ENCODE peak calls at places on chromosomes 16 and 17, in seven cellular contexts. K is brain microvascular endothelial cell, F is pancreas, S is fibroblast of pulmonary artery, I is astrocyte, V is fibroblast of the aortic adventitia, B is esophagus squamous epithelium. M is an unnamed sample.

GRCh38 chr16:69925311-69925710 is 25.8 kb upstream of the CLEC18A start:
- DNase-seq in K (no peak), F (no peak), S (no peak), I (no peak), V (no peak), B (no peak), M (no peak)

GRCh38 chr17:1229354-1229890 is 40.8 kb upstream of the BHLHA9 start:
- DNase-seq in K (peak), F (peak), S (no peak), I (no peak), V (no peak), B (no peak), M (no peak)

GRCh38 chr16:88810166-88810867 is 1.4 kb downstream of the APRT start:
- DNase-seq in K (no peak), F (peak), S (no peak), I (no peak), V (no peak), B (no peak), M (no peak)

GRCh38 chr16:59324462-59324861 is 590.3 kb upstream of the GOT2 start:
- DNase-seq in K (no peak), F (no peak), S (no peak), I (peak), V (no peak), B (no peak), M (no peak)

GRCh38 chr16:66457888-66458287 is 30.8 kb downstream of the BEAN1 start:
- DNase-seq in K (no peak), F (no peak), S (no peak), I (peak), V (no peak), B (no peak), M (no peak)

GRCh38 chr17:32995416-32995815 is 3.8 kb downstream of the SPACA3 start:
- DNase-seq in K (no peak), F (no peak), S (no peak), I (no peak), V (no peak), B (no peak), M (no peak)

GRCh38 chr17:40817103-40817682 is 5.2 kb downstream of the KRT10 start:
- DNase-seq in K (no peak), F (no peak), S (no peak), I (no peak), V (no peak), B (no peak), M (no peak)

GRCh38 chr17:21293846-21294240 is 9.3 kb downstream of the MAP2K3 start:
- DNase-seq in K (no peak), F (peak), S (no peak), I (no peak), V (no peak), B (no peak), M (no peak)

GRCh38 chr16:27779719-27780161 is 229.8 kb downstream of the KATNIP start:
- DNase-seq in K (peak), F (no peak), S (peak), I (peak), V (peak), B (no peak), M (no peak)

GRCh38 chr16:65414284-65414984 is 292.6 kb upstream of the CDH11 start:
- DNase-seq in K (peak), F (no peak), S (peak), I (peak), V (peak), B (no peak), M (no peak)

GRCh38 chr17:42118545-42118944 is 2.6 kb downstream of the KAT2A start:
- DNase-seq in K (no peak), F (no peak), S (peak), I (no peak), V (peak), B (no peak), M (no peak)

GRCh38 chr16:8120001-8120400 is 470.3 kb downstream of the TMEM114 start:
- DNase-seq in K (no peak), F (no peak), S (no peak), I (no peak), V (no peak), B (no peak), M (no peak)

GRCh38 chr16:30743690-30744089 is 4.5 kb upstream of the PHKG2 start:
- DNase-seq in K (no peak), F (no peak), S (no peak), I (no peak), V (no peak), B (no peak), M (no peak)

GRCh38 chr17:17077861-17078732 is 35.8 kb downstream of the MPRIP start:
- DNase-seq in K (no peak), F (peak), S (no peak), I (no peak), V (no peak), B (no peak), M (peak)

GRCh38 chr17:78903101-78903779 is at the start of gene CEP295NL:
- DNase-seq in K (no peak), F (no peak), S (peak), I (no peak), V (no peak), B (no peak), M (no peak)

GRCh38 chr16:81904320-81904719 is 107.0 kb downstream of the SDR42E1 start:
- DNase-seq in K (no peak), F (no peak), S (no peak), I (no peak), V (no peak), B (no peak), M (no peak)

GRCh38 chr17:13981881-13982280 is 87.4 kb upstream of the COX10 start:
- DNase-seq in K (peak), F (no peak), S (no peak), I (no peak), V (no peak), B (no peak), M (no peak)

GRCh38 chr17:17345294-17345597 is 42.1 kb downstream of the NT5M start:
- DNase-seq in K (no peak), F (no peak), S (no peak), I (no peak), V (no peak), B (no peak), M (no peak)

GRCh38 chr17:28949185-28950016 is 1.9 kb downstream of the PHF12 start:
- DNase-seq in K (peak), F (peak), S (peak), I (no peak), V (peak), B (no peak), M (no peak)

GRCh38 chr17:28950017-28950751 is 1.1 kb downstream of the PHF12 start:
- DNase-seq in K (peak), F (peak), S (peak), I (peak), V (peak), B (no peak), M (no peak)

GRCh38 chr17:28948873-28949184 is 2.5 kb downstream of the PHF12 start:
- DNase-seq in K (peak), F (no peak), S (no peak), I (no peak), V (no peak), B (no peak), M (no peak)

GRCh38 chr17:28947639-28948038 is 3.7 kb downstream of the PHF12 start:
- DNase-seq in K (no peak), F (no peak), S (no peak), I (no peak), V (no peak), B (no peak), M (no peak)

DNA sequence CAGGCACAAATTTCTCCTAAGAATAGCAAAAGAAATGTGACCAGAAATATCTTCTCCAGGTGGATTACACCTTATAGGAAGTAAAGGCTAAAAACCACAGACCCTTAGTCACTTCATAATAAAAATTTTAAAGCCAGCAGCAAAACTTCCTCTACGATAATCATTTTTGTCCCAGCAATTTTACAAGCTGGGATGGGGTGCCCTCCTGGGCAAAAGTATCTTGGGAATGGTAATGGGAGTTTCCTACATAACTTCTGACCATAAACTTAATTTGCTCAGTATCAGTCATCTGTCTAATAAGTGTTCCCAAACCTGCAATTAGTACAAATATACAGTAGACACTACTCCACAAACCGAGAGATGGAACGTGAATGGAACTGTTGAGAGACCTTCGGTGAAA is 3.0 kb downstream of the PHF12 start:
- DNase-seq in K (no peak), F (no peak), S (no peak), I (no peak), V (no peak), B (no peak), M (no peak)
- H3K4me3 ChIP-seq in K (peak), F (peak), S (peak), I (peak), V (peak), B (peak), M (peak)

DNA sequence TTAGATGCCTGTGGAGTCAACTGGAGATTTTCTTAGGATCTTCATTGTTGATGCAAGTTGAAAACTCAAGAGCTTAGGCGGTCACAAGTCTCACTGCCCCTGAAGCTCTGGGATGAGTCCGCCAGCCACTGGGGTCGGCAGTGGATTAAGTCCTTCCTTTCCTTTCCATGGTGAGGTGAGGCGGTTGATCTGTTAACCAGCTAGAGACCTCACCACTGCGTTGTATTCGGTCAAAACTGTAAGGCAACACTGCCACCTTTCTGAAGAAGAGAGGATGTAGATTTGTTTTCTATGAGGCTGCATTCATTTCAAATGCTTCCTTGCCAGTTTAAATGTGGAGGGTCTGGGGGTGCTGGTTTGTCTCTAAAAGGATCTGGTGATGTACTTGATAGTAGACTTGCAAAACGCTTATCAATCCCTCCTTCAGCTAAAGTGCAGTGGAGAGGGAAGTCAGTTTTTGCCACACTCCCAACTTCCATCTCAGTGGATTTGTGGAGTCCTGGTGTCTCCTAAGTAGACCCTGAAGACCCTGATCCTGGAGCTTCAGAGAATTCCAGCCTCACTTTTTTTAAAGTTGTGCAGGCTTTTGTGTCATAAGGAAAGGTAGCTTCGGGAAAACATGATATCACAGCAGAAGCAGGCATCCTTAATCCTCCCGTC is 1.7 kb downstream of the MYOCD start:
- DNase-seq in K (peak), F (no peak), S (peak), I (peak), V (peak), B (no peak), M (peak)
- TF ChIP-seq CTCF in K (peak), F (no peak), S (peak), I (peak), V (peak), B (peak), M (peak)

GRCh38 chr17:43402078-43402477 is 3.3 kb downstream of the ARL4D start:
- DNase-seq in K (no peak), F (no peak), S (no peak), I (no peak), V (no peak), B (no peak), M (no peak)

GRCh38 chr17:43402567-43402966 is 3.8 kb downstream of the ARL4D start:
- DNase-seq in K (no peak), F (no peak), S (no peak), I (no peak), V (no peak), B (no peak), M (no peak)

GRCh38 chr17:43398724-43399595 is at the start of gene ARL4D:
- DNase-seq in K (peak), F (peak), S (peak), I (peak), V (peak), B (no peak), M (no peak)

GRCh38 chr17:43399839-43400328 is 1.1 kb downstream of the ARL4D start:
- DNase-seq in K (no peak), F (peak), S (no peak), I (no peak), V (peak), B (no peak), M (no peak)

DNA sequence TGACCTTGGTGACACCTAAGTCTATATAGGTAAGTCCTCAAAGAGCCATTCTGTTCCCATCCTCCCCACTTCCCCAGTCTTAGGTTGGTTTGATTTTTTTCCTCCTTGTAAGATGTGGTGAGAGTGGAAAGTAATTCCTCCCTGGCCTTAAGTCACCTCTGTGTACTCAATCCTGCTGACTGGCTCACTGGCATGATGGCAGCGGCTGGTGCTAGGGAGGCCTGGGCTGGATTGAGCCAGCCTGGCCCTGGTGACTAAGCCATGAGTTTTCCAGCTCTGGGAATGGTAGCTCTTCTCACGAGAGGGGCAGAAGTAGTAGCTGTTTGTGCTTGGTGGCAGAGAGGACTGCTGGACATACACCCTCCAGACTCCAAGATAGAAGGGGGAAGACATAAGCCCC is 2.5 kb downstream of the ARL4D start:
- DNase-seq in K (peak), F (no peak), S (peak), I (peak), V (peak), B (no peak), M (no peak)
- H3K4me3 ChIP-seq in K (no peak), F (no peak), S (peak), I (peak), V (peak), B (peak), M (no peak)

GRCh38 chr17:58007781-58008706 is 998 bp upstream of the SRSF1 start:
- DNase-seq in K (no peak), F (peak), S (no peak), I (no peak), V (no peak), B (no peak), M (no peak)
- TF ChIP-seq CTCF in K (no peak), F (no peak), S (no peak), I (no peak), V (no peak), B (no peak), M (no peak)

GRCh38 chr17:7548585-7549400 is at the start of gene TNFSF12:
- DNase-seq in K (no peak), F (peak), S (no peak), I (no peak), V (peak), B (no peak), M (no peak)
- H3K4me3 ChIP-seq in K (peak), F (peak), S (peak), I (peak), V (peak), B (peak), M (no peak)